ENCODE peak calls at places on chromosomes 12 and 14, in five cellular contexts. B is effector CD4-positive, alpha-beta T cell; P is GM23248; C is ELF-1; U is epithelial cell of esophagus. X is an unnamed sample.

GRCh38 chr14:45426685-45427282 is 173.8 kb upstream of the MIS18BP1 start:
- DNase-seq in C (peak; percentile 15), P (peak; percentile 49), B (no peak), U (peak; percentile 59), X (no peak)

GRCh38 chr14:20429801-20430669 is 5.9 kb downstream of the KLHL33 start:
- DNase-seq in B (no peak), P (no peak), C (no peak), U (no peak), X (peak; percentile 39)

GRCh38 chr12:107560906-107561285 is 124.7 kb upstream of the PWP1 start:
- DNase-seq in C (peak; percentile 23), U (peak; percentile 84), P (no peak), B (no peak), X (no peak)

GRCh38 chr14:69133206-69134125 is 19.5 kb downstream of the DCAF5 start:
- DNase-seq in U (peak; percentile 80), C (no peak), B (no peak), P (peak; percentile 87), X (no peak)

GRCh38 chr12:92879698-92880322 is 49.3 kb downstream of the EEA1 start:
- DNase-seq in B (no peak), C (no peak), P (no peak), U (no peak), X (no peak)

GRCh38 chr14:22556990-22557623 is 31.9 kb downstream of the DAD1 start:
- DNase-seq in C (peak; percentile 91), P (peak; percentile 79), B (peak; percentile 86), U (peak; percentile 72), X (peak; percentile 83)

GRCh38 chr14:95511687-95512086 is 4.8 kb downstream of the SYNE3 start:
- DNase-seq in B (no peak), U (no peak), P (no peak), C (no peak), X (no peak)

GRCh38 chr14:102008891-102009290 is 44.5 kb downstream of the DYNC1H1 start:
- DNase-seq in U (no peak), C (no peak), P (no peak), B (no peak), X (no peak)

GRCh38 chr12:63276537-63277365 is 125.8 kb upstream of the AVPR1A start:
- DNase-seq in P (peak; percentile 51), C (peak; percentile 49), U (peak; percentile 64), B (no peak), X (no peak)

GRCh38 chr14:100605706-100606686 is 18.8 kb upstream of the BEGAIN start:
- DNase-seq in U (no peak), B (no peak), C (no peak), P (peak; percentile 41), X (no peak)

GRCh38 chr12:124928095-124928911 is 13.9 kb upstream of the UBC start:
- DNase-seq in U (peak; percentile 100), P (peak; percentile 38), B (no peak), C (peak; percentile 91), X (peak; percentile 75)

GRCh38 chr14:74735113-74735512 is 22.2 kb downstream of the FCF1 start:
- DNase-seq in U (no peak), P (no peak), B (no peak), C (no peak), X (no peak)

GRCh38 chr12:48986720-48987291 is 8.7 kb downstream of the WNT1 start:
- DNase-seq in U (no peak), B (no peak), C (peak; percentile 60), P (no peak), X (no peak)

GRCh38 chr14:54593860-54594259 is 26.9 kb downstream of the SAMD4A start:
- DNase-seq in P (peak; percentile 53), U (peak; percentile 51), B (no peak), C (no peak), X (no peak)

GRCh38 chr12:82363990-82364389 is 5.7 kb downstream of the METTL25 start:
- DNase-seq in C (no peak), U (no peak), B (no peak), P (no peak), X (no peak)

GRCh38 chr12:55927588-55928502 is at the start of gene PYM1:
- DNase-seq in U (peak; percentile 90), C (peak; percentile 96), B (peak; percentile 49), P (peak; percentile 82), X (peak; percentile 80)

GRCh38 chr12:12717586-12718381 is 616 bp downstream of the CDKN1B start:
- DNase-seq in P (peak; percentile 60), U (no peak), C (peak; percentile 50), B (no peak), X (peak; percentile 27)

GRCh38 chr14:34489324-34489723 is 27.3 kb upstream of the SPTSSA start:
- DNase-seq in U (peak; percentile 81), C (no peak), B (no peak), P (peak; percentile 50), X (no peak)

GRCh38 chr12:49566361-49566760 is 1.6 kb downstream of the MCRS1 start:
- DNase-seq in P (no peak), U (no peak), C (no peak), B (no peak), X (no peak)

GRCh38 chr12:123990512-123990911 is 17.5 kb downstream of the ZNF664 start:
- DNase-seq in P (peak; percentile 67), C (no peak), U (no peak), B (no peak), X (no peak)

GRCh38 chr12:115135800-115136211 is 451.8 kb upstream of the TBX3 start:
- DNase-seq in B (no peak), P (peak; percentile 30), U (no peak), C (peak; percentile 34), X (peak; percentile 79)

GRCh38 chr12:51683763-51684357 is 92.8 kb downstream of the SCN8A start:
- DNase-seq in B (no peak), P (peak; percentile 88), U (peak; percentile 69), C (no peak), X (no peak)

GRCh38 chr12:131449027-131449426 is 261.9 kb upstream of the SFSWAP start:
- DNase-seq in C (no peak), B (no peak), U (no peak), P (no peak), X (no peak)

GRCh38 chr14:71070169-71070568 is 162.9 kb downstream of the PCNX1 start:
- DNase-seq in C (no peak), U (peak; percentile 78), B (no peak), P (peak; percentile 31), X (no peak)

GRCh38 chr12:30909721-30910350 is 16.7 kb upstream of the TSPAN11 start:
- DNase-seq in P (peak; percentile 41), C (no peak), U (no peak), B (no peak), X (no peak)

GRCh38 chr12:104263026-104263425 is 40.5 kb upstream of the EID3 start:
- DNase-seq in C (no peak), P (no peak), U (peak; percentile 84), B (no peak), X (no peak)